ENCODE peak calls at places on chromosomes 12 and 14, in six cellular contexts. M, O, H, Q, I and F are unnamed samples.

GRCh38 chr12:48078901-48079300 is 27.0 kb downstream of the SENP1 start:
- DNase-seq in M (no peak), O (no peak), H (no peak), Q (peak), I (no peak), F (peak)

GRCh38 chr14:73782623-73783022 is 68.4 kb upstream of the PNMA1 start:
- DNase-seq in M (no peak), O (no peak), H (no peak), Q (no peak), I (no peak), F (no peak)

GRCh38 chr14:65369560-65369959 is 43.0 kb upstream of the FUT8 start:
- DNase-seq in M (no peak), O (no peak), H (no peak), Q (no peak), I (no peak), F (no peak)

GRCh38 chr14:63431466-63431865 is 111.7 kb downstream of the PPP2R5E start:
- DNase-seq in M (no peak), O (no peak), H (no peak), Q (no peak), I (no peak), F (no peak)

GRCh38 chr12:62957233-62957953 is 22.4 kb upstream of the PPM1H start:
- DNase-seq in M (no peak), O (no peak), H (peak), Q (no peak), I (no peak), F (no peak)

GRCh38 chr12:122517877-122518276 is 8.9 kb downstream of the RSRC2 start:
- DNase-seq in M (no peak), O (no peak), H (peak), Q (peak), I (no peak), F (peak)

GRCh38 chr14:77316872-77317271 is 3.8 kb downstream of the POMT2 start:
- DNase-seq in M (no peak), O (no peak), H (no peak), Q (no peak), I (no peak), F (no peak)

GRCh38 chr14:89004195-89004594 is 179.7 kb downstream of the TTC8 start:
- DNase-seq in M (no peak), O (no peak), H (no peak), Q (peak), I (no peak), F (peak)

GRCh38 chr12:74599932-74600331 is 62.3 kb downstream of the ATXN7L3B start:
- DNase-seq in M (no peak), O (no peak), H (no peak), Q (no peak), I (no peak), F (no peak)

GRCh38 chr14:55911794-55912193 is 206.4 kb upstream of the PELI2 start:
- DNase-seq in M (no peak), O (no peak), H (no peak), Q (no peak), I (no peak), F (no peak)

GRCh38 chr14:59772252-59772651 is 98.3 kb downstream of the RTN1 start:
- DNase-seq in M (no peak), O (no peak), H (no peak), Q (no peak), I (no peak), F (no peak)

GRCh38 chr12:22729431-22729830 is 104.5 kb downstream of the ETNK1 start:
- DNase-seq in M (no peak), O (no peak), H (no peak), Q (no peak), I (no peak), F (no peak)

GRCh38 chr12:79424109-79424721 is 266.5 kb downstream of the PAWR start:
- DNase-seq in M (no peak), O (no peak), H (peak), Q (peak), I (no peak), F (peak)

GRCh38 chr12:80321653-80322052 is 122.4 kb upstream of the PTPRQ start:
- DNase-seq in M (no peak), O (no peak), H (peak), Q (peak), I (no peak), F (no peak)

GRCh38 chr12:124557518-124558223 is 9.7 kb downstream of the NCOR2 start:
- DNase-seq in M (no peak), O (no peak), H (no peak), Q (no peak), I (no peak), F (no peak)

GRCh38 chr14:47678157-47678556 is 2.8 kb upstream of the MDGA2 start:
- DNase-seq in M (no peak), O (no peak), H (no peak), Q (no peak), I (no peak), F (no peak)

DNA sequence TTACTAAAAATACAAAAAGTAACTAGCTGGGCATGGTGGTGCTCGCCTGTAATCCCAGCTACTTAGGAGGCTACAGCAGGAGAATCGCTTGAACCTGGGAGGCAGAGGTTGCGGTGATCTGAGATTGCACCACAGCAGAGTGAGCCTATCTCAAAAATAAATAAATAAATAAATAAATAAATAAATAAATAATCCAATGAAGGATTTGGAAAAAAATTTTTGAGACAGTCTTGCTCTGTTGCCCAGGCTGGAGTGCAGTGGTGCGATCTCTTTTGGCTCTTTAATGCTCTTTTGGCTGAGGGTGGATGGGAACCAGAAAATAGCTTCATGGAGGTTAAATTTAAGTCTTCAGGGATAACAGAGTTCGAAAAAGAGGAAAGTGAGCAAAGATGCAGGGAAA is 11.7 kb downstream of the ATP5MC2 start:
- DNase-seq in M (no peak), O (no peak), H (no peak), Q (no peak), I (no peak), F (no peak)
- H3K27ac ChIP-seq in M (no peak), O (peak), H (no peak), Q (no peak), I (no peak), F (no peak)

GRCh38 chr14:69252851-69253250 is 7.1 kb upstream of the GALNT16 start:
- DNase-seq in M (no peak), O (no peak), H (no peak), Q (no peak), I (no peak), F (no peak)
- TF ChIP-seq CTCF in M (no peak), O (no peak), H (no peak), Q (no peak), I (no peak), F (no peak)

DNA sequence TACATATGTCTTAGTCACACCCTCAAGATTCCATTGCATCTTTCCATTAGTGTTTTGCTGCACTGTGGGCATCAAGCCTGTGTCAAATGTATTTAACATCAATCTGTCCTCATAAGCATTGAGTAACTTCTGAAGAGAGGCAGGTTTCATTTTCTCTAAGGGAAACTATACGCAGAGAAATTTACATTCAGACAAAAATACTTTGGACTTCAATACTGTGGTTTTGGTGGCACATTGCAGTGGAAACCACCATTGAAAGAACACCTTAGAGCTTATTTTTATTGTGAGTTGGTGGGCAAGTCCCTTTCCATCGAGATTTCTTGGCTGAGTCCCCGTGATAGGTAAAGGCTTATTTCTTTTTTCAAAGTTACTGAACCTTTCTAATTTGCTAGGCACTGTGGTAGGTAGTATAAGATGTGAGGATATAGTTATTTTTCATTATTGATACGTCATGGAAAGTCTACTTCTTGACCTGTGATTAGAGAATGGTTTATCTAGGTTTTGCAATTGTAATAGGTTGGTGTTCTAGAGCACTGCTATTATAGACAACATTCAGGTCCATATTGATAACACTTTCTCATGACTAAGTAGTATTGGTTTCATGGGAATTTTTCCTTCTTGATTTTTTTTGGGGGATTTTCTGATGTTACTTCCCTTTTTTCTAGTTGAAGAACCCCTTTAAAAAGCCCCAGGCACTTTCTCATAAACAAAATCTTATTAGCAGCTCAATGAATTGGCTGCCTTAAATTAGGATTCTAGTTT is 81.9 kb downstream of the CFAP54 start:
- DNase-seq in M (no peak), O (no peak), H (no peak), Q (no peak), I (no peak), F (no peak)
- H3K4me3 ChIP-seq in M (no peak), O (no peak), H (no peak), Q (no peak), I (no peak), F (no peak)

DNA sequence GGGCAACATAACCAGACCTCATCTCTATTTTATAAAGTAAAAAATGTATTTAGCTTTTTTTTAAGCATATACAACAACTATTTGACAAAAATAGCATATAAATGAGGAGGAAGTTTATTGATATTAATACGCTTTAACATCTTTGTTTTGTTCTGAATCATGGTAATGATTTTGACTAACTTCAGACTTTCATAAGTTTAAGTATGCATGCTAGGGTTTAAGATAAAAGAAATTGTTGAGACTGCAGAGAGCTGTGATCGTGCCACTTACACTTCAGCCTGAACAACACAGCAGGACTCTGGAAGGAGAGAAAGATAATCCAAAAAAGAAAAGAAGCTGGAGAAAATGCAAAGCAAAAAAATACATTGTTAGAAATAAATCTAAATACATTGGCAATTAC is 87.9 kb upstream of the AEBP2 start:
- DNase-seq in M (no peak), O (no peak), H (no peak), Q (no peak), I (no peak), F (no peak)
- H3K27ac ChIP-seq in M (no peak), O (no peak), H (no peak), Q (no peak), I (no peak), F (no peak)

GRCh38 chr14:22994762-22995275 is 12.5 kb upstream of the AJUBA start:
- DNase-seq in M (peak), O (no peak), H (peak), Q (peak), I (peak), F (no peak)
- TF ChIP-seq CTCF in M (peak), O (peak), H (peak), Q (peak), I (peak), F (peak)

GRCh38 chr12:54381136-54381535 is 3.4 kb downstream of the ZNF385A start:
- DNase-seq in M (no peak), O (no peak), H (no peak), Q (no peak), I (no peak), F (no peak)

GRCh38 chr12:54386781-54387467 is 2.4 kb upstream of the ZNF385A start:
- DNase-seq in M (no peak), O (no peak), H (no peak), Q (no peak), I (no peak), F (no peak)

GRCh38 chr12:54385251-54385914 is 850 bp upstream of the ZNF385A start:
- DNase-seq in M (no peak), O (peak), H (no peak), Q (no peak), I (no peak), F (no peak)

GRCh38 chr12:54383041-54383609 is 1.4 kb downstream of the ZNF385A start:
- DNase-seq in M (no peak), O (no peak), H (peak), Q (peak), I (no peak), F (peak)

GRCh38 chr12:54384591-54385041 is at the start of gene ZNF385A:
- DNase-seq in M (no peak), O (peak), H (no peak), Q (no peak), I (no peak), F (no peak)
- H3K4me3 ChIP-seq in M (peak), O (peak), H (no peak), Q (no peak), I (no peak), F (no peak)

GRCh38 chr12:110536834-110537604 is 34.9 kb downstream of the RAD9B start:
- DNase-seq in M (no peak), O (no peak), H (no peak), Q (peak), I (no peak), F (no peak)
- H3K27ac ChIP-seq in M (peak), O (peak), H (no peak), Q (no peak), I (peak), F (peak)